ENCODE peak calls at places on chromosomes 13 and 19, in four cellular contexts. S, X, M and K are unnamed samples.

GRCh38 chr19:14048439-14049153 is 13.3 kb downstream of the PALM3 start:
- DNase-seq in X (no peak), M (no peak), S (peak; percentile 69), K (no peak)

GRCh38 chr19:51094696-51095279 is 12.1 kb upstream of the KLK14 start:
- DNase-seq in X (no peak), M (no peak), S (no peak), K (no peak)

GRCh38 chr13:107518292-107518691 is 697.0 kb downstream of the LIG4 start:
- DNase-seq in M (no peak), X (peak; percentile 16), S (no peak), K (no peak)

GRCh38 chr19:4913996-4914735 is 4.9 kb downstream of the UHRF1 start:
- DNase-seq in M (no peak), X (no peak), S (no peak), K (no peak)

GRCh38 chr19:53903055-53903680 is 5.9 kb upstream of the CACNG7 start:
- DNase-seq in X (peak; percentile 19), M (no peak), S (no peak), K (no peak)

GRCh38 chr19:18408053-18408476 is 10.6 kb upstream of the LRRC25 start:
- DNase-seq in M (no peak), S (no peak), X (no peak), K (no peak)

GRCh38 chr19:34732548-34733255 is 1.3 kb upstream of the ZNF181 start:
- DNase-seq in X (no peak), M (no peak), S (no peak), K (no peak)

GRCh38 chr19:5086725-5087439 is 118.0 kb downstream of the KDM4B start:
- DNase-seq in X (no peak), M (no peak), S (no peak), K (no peak)

GRCh38 chr19:5250127-5250659 is 90.4 kb downstream of the PTPRS start:
- DNase-seq in X (no peak), S (no peak), M (peak; percentile 92), K (no peak)

GRCh38 chr13:45925151-45925550 is 73.6 kb upstream of the SIAH3 start:
- DNase-seq in M (no peak), X (no peak), S (no peak), K (no peak)
- TF ChIP-seq CTCF in M (no peak), X (peak; percentile 17), S (no peak), K (peak; percentile 28)

GRCh38 chr19:39389621-39390414 is 1.1 kb downstream of the PAF1 start:
- DNase-seq in X (no peak), S (no peak), M (no peak), K (no peak)
- H3K4me3 ChIP-seq in X (peak overlapping the region; percentile 98), S (peak overlapping the region; percentile 84), M (peak overlapping the region; percentile 71), K (peak overlapping the region; percentile 97)

GRCh38 chr19:2488942-2489731 is 13.2 kb downstream of the GADD45B start:
- DNase-seq in M (no peak), X (no peak), S (no peak), K (no peak)
- TF ChIP-seq CTCF in M (no peak), X (no peak), S (no peak), K (peak; percentile 5)

GRCh38 chr19:27974082-27974513 is 1238.9 kb downstream of the UQCRFS1 start:
- DNase-seq in S (no peak), M (no peak), X (peak; percentile 55), K (peak; percentile 72)
- H3K4me3 ChIP-seq in S (no peak overlapping the region), M (no peak overlapping the region), X (no peak overlapping the region), K (no peak overlapping the region)